ENCODE peak calls at places on chromosomes 12 and 14, in seven cellular contexts. D is psoas muscle, I is SK-N-SH, X is PC-9, Y is A673, P is prostate gland, Z is breast epithelium. T is an unnamed sample.
A peak's percentile ranks its signal among the peaks of the same experiment; 100 is the strongest.

GRCh38 chr12:125092108-125092871 is 27.1 kb downstream of the AACS start:
- DNase-seq in D (no peak), I (no peak), X (no peak), Y (no peak), P (no peak), Z (no peak), T (no peak)

GRCh38 chr12:110501378-110501721 is 561 bp downstream of the VPS29 start:
- DNase-seq in D (peak; percentile 32), I (peak; percentile 62), X (no peak), Y (peak; percentile 51), P (peak; percentile 49), Z (peak; percentile 61), T (no peak)

GRCh38 chr12:51147309-51147708 is 25.6 kb downstream of the TFCP2 start:
- DNase-seq in D (no peak), I (no peak), X (no peak), Y (no peak), P (no peak), Z (no peak), T (no peak)

GRCh38 chr12:67151891-67152290 is 117.3 kb upstream of the CAND1 start:
- DNase-seq in D (no peak), I (no peak), X (no peak), Y (peak; percentile 64), P (no peak), Z (no peak), T (no peak)

GRCh38 chr12:164207-164606 is 49.8 kb downstream of the SLC6A12 start:
- DNase-seq in D (no peak), I (no peak), X (no peak), Y (no peak), P (no peak), Z (no peak), T (no peak)

GRCh38 chr14:55386037-55386798 is 25.4 kb downstream of the ATG14 start:
- DNase-seq in D (no peak), I (no peak), X (no peak), Y (peak; percentile 10), P (no peak), Z (no peak), T (no peak)

GRCh38 chr14:93994919-93995682 is 2.0 kb upstream of the CCDC197 start:
- DNase-seq in D (peak; percentile 80), I (no peak), X (no peak), Y (peak; percentile 34), P (no peak), Z (peak; percentile 34), T (peak; percentile 85)

GRCh38 chr12:125185311-125185739 is 120.1 kb downstream of the AACS start:
- DNase-seq in D (no peak), I (no peak), X (no peak), Y (peak; percentile 73), P (no peak), Z (no peak), T (no peak)

GRCh38 chr12:124157416-124157815 is 137.5 kb upstream of the RFLNA start:
- DNase-seq in D (peak; percentile 32), I (no peak), X (no peak), Y (no peak), P (no peak), Z (no peak), T (no peak)

GRCh38 chr12:58934528-58934927 is 14.2 kb upstream of the LRIG3 start:
- DNase-seq in D (no peak), I (no peak), X (no peak), Y (no peak), P (no peak), Z (no peak), T (no peak)

GRCh38 chr12:116284401-116284800 is 6.9 kb upstream of the MED13L start:
- DNase-seq in D (no peak), I (no peak), X (no peak), Y (no peak), P (no peak), Z (no peak), T (no peak)

GRCh38 chr12:106551410-106551809 is 31.4 kb upstream of the RFX4 start:
- DNase-seq in D (no peak), I (no peak), X (peak; percentile 9), Y (peak; percentile 9), P (no peak), Z (no peak), T (no peak)

GRCh38 chr12:14952295-14952995 is 9.0 kb downstream of the ARHGDIB start:
- DNase-seq in D (no peak), I (no peak), X (peak; percentile 64), Y (peak; percentile 38), P (no peak), Z (peak; percentile 48), T (peak; percentile 73)

GRCh38 chr14:54420478-54421116 is 20.6 kb downstream of the CNIH1 start:
- DNase-seq in D (no peak), I (peak; percentile 41), X (peak; percentile 43), Y (peak; percentile 64), P (no peak), Z (no peak), T (no peak)

GRCh38 chr14:106094654-106095189 is 568.3 kb downstream of the TMEM121 start:
- DNase-seq in D (no peak), I (no peak), X (peak; percentile 4), Y (peak; percentile 50), P (no peak), Z (no peak), T (no peak)

GRCh38 chr12:113918306-113918705 is 47.8 kb downstream of the RBM19 start:
- DNase-seq in D (no peak), I (no peak), X (no peak), Y (no peak), P (no peak), Z (no peak), T (no peak)

GRCh38 chr12:76755829-76756379 is 8.0 kb upstream of the ZDHHC17 start:
- DNase-seq in D (no peak), I (no peak), X (no peak), Y (no peak), P (no peak), Z (no peak), T (no peak)

GRCh38 chr14:68394719-68395117 is 398.1 kb downstream of the ZFP36L1 start:
- DNase-seq in D (no peak), I (no peak), X (no peak), Y (no peak), P (no peak), Z (no peak), T (no peak)

GRCh38 chr12:43969882-43970281 is 134.0 kb downstream of the TMEM117 start:
- DNase-seq in D (no peak), I (no peak), X (no peak), Y (no peak), P (no peak), Z (no peak), T (no peak)

GRCh38 chr12:12788131-12788530 is 2.7 kb downstream of the APOLD1 start:
- DNase-seq in D (no peak), I (no peak), X (no peak), Y (no peak), P (no peak), Z (no peak), T (no peak)

GRCh38 chr14:39268393-39268792 is 34.7 kb downstream of the MIA2 start:
- DNase-seq in D (no peak), I (no peak), X (no peak), Y (no peak), P (no peak), Z (no peak), T (no peak)

GRCh38 chr12:19757317-19757877 is 318.1 kb downstream of the AEBP2 start:
- DNase-seq in D (no peak), I (peak; percentile 31), X (no peak), Y (peak; percentile 54), P (no peak), Z (no peak), T (no peak)

GRCh38 chr12:95546491-95546813 is 4.8 kb downstream of the USP44 start:
- DNase-seq in D (no peak), I (no peak), X (no peak), Y (no peak), P (no peak), Z (no peak), T (no peak)

GRCh38 chr12:95548539-95549391 is 2.5 kb downstream of the USP44 start:
- DNase-seq in D (peak; percentile 53), I (peak; percentile 98), X (no peak), Y (peak; percentile 77), P (peak; percentile 43), Z (peak; percentile 37), T (peak; percentile 77)

GRCh38 chr12:95548056-95548538 is 3.2 kb downstream of the USP44 start:
- DNase-seq in D (peak; percentile 21), I (peak; percentile 72), X (no peak), Y (peak; percentile 53), P (peak; percentile 9), Z (no peak), T (no peak)

GRCh38 chr12:95545731-95546490 is 5.4 kb downstream of the USP44 start:
- DNase-seq in D (no peak), I (peak; percentile 18), X (no peak), Y (peak; percentile 87), P (no peak), Z (no peak), T (no peak)

DNA sequence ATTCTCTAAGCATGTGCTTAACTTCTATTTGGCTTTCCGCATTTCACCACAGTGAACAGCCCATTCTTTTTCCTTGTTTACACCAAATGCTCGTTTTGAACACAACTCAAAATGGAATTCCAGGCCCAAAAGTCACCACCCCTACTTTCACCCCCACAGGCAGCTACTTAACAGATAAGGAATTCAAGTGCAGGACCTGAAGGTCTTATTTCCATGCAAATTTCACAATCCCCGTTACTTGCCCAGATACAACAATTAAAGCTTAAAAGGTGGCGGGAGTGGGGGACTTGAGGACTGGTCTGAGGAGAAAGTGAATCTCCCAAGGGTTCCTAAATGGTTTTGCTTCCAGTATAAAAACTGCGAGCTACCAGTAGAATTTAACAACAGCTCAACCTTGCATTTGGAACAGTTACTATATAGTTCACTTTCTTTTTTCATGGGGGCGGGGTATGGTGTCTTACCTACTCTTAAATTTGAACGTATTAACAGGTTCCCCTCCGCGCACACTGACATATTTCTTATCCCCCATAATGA is 3.7 kb downstream of the USP44 start:
- DNase-seq in D (no peak), I (no peak), X (no peak), Y (no peak), P (no peak), Z (peak; percentile 32), T (no peak)
- H3K4me1 ChIP-seq in D (no peaks in the 10 kb centered on the region), I (no peaks in the 10 kb centered on the region), X (no peaks in the 10 kb centered on the region), Y (peaks cover 29% of the 10 kb centered on the region), P (no peaks in the 10 kb centered on the region), Z (no peaks in the 10 kb centered on the region), T (no peaks in the 10 kb centered on the region)

DNA sequence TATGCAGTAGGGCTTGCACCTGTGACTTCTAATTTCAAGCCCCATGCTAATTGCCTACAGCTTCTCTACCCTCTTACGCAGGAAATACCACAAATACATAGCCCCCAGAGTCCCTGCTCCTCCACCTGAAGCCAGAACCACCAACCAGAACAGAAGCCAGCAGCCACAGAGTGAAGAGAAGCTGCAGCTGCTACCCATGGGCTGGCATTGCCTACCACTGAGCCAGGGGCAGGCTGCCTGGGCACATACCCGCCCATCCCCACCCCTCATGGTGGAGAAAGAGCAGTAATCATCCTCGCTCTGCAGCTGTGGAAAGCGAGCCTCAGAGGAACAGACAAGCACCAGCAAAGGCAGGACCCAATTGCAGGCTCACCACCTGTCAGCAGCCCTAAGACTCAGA is 11.2 kb upstream of the CD9 start:
- DNase-seq in D (no peak), I (no peak), X (no peak), Y (no peak), P (no peak), Z (no peak), T (no peak)
- H3K4me3 ChIP-seq in D (no peak overlapping the region), I (no peak overlapping the region), X (no peak overlapping the region), Y (no peak overlapping the region), P (no peak overlapping the region), Z (no peak overlapping the region), T (no peak overlapping the region)

GRCh38 chr12:7933255-7933726 is 2.7 kb downstream of the SLC2A3 start:
- DNase-seq in D (peak; percentile 66), I (peak; percentile 75), X (peak; percentile 79), Y (peak; percentile 97), P (peak; percentile 33), Z (peak; percentile 50), T (peak; percentile 90)
- H3K4me1 ChIP-seq in D (peaks cover 10% of the 10 kb centered on the region), I (peaks cover 7% of the 10 kb centered on the region), X (peaks cover 44% of the 10 kb centered on the region), Y (peaks cover 31% of the 10 kb centered on the region), P (no peaks in the 10 kb centered on the region), Z (no peaks in the 10 kb centered on the region), T (peaks cover 4% of the 10 kb centered on the region)

GRCh38 chr12:131100031-131100674 is 146.4 kb downstream of the ADGRD1 start:
- DNase-seq in D (no peak), I (no peak), X (no peak), Y (no peak), P (no peak), Z (no peak), T (no peak)
- H3K4me3 ChIP-seq in D (no peak overlapping the region), I (no peak overlapping the region), X (no peak overlapping the region), Y (no peak overlapping the region), P (no peak overlapping the region), Z (no peak overlapping the region), T (no peak overlapping the region)